ENCODE peak calls at places on chromosomes 5 and 9, in nine cellular contexts. E is MM.1S, L is H9, S is body of pancreas, O is PC-3, U is lower lobe of right lung, V is upper lobe of left lung, J is mammary epithelial cell, K is GM23248. Z is an unnamed sample. For H3K4me1, the result is how much of the 10 kb centered on the place peaks cover.

GRCh38 chr9:108184941-108185340 is 670.8 kb downstream of the ACTL7B start:
- DNase-seq in E (no peak), L (no peak), S (no peak), O (peak), U (no peak), V (no peak), J (peak), K (peak), Z (no peak)

GRCh38 chr9:130579738-130580463 is 524 bp downstream of the FUBP3 start:
- DNase-seq in E (peak), L (no peak), S (no peak), O (no peak), U (no peak), V (no peak), J (peak), K (peak), Z (no peak)

GRCh38 chr9:99269429-99269828 is 47.3 kb downstream of the SEC61B start:
- DNase-seq in E (no peak), L (no peak), S (no peak), O (peak), U (no peak), V (no peak), J (no peak), K (peak), Z (no peak)

GRCh38 chr5:86997501-86997900 is 270.2 kb upstream of the RASA1 start:
- DNase-seq in E (no peak), L (no peak), S (no peak), O (no peak), U (no peak), V (no peak), J (no peak), K (no peak), Z (no peak)

GRCh38 chr5:127928053-127928452 is 155.5 kb upstream of the SLC12A2 start:
- DNase-seq in E (no peak), L (no peak), S (no peak), O (no peak), U (no peak), V (no peak), J (no peak), K (no peak), Z (no peak)

GRCh38 chr5:177086918-177087706 is 397 bp downstream of the FGFR4 start:
- DNase-seq in E (peak), L (peak), S (peak), O (peak), U (peak), V (peak), J (peak), K (peak), Z (no peak)

GRCh38 chr5:96629774-96630173 is 32.4 kb upstream of the CAST start:
- DNase-seq in E (no peak), L (no peak), S (no peak), O (peak), U (no peak), V (no peak), J (peak), K (peak), Z (no peak)

GRCh38 chr5:80961376-80962281 is 1.5 kb downstream of the RASGRF2 start:
- DNase-seq in E (no peak), L (no peak), S (no peak), O (no peak), U (no peak), V (no peak), J (no peak), K (no peak), Z (no peak)

GRCh38 chr5:181166812-181167733 is 19.7 kb downstream of the OR2V2 start:
- DNase-seq in E (no peak), L (no peak), S (no peak), O (peak), U (no peak), V (no peak), J (no peak), K (no peak), Z (no peak)

GRCh38 chr5:176545737-176546509 is 3.2 kb upstream of the CDHR2 start:
- DNase-seq in E (no peak), L (no peak), S (no peak), O (peak), U (no peak), V (no peak), J (peak), K (no peak), Z (no peak)

GRCh38 chr9:71403106-71403505 is 281.7 kb upstream of the TRPM3 start:
- DNase-seq in E (no peak), L (no peak), S (no peak), O (no peak), U (no peak), V (no peak), J (no peak), K (no peak), Z (no peak)

GRCh38 chr9:120532475-120532874 is 47.5 kb downstream of the CDK5RAP2 start:
- DNase-seq in E (no peak), L (no peak), S (no peak), O (peak), U (peak), V (no peak), J (peak), K (peak), Z (no peak)

GRCh38 chr5:173717959-173718358 is 101.5 kb upstream of the BOD1 start:
- DNase-seq in E (no peak), L (no peak), S (no peak), O (peak), U (no peak), V (no peak), J (no peak), K (no peak), Z (no peak)
- H3K4me1 ChIP-seq in E (under half), L (under half), S (under half), O (under half), U (under half), V (under half), J (under half), K (under half), Z (under half)

DNA sequence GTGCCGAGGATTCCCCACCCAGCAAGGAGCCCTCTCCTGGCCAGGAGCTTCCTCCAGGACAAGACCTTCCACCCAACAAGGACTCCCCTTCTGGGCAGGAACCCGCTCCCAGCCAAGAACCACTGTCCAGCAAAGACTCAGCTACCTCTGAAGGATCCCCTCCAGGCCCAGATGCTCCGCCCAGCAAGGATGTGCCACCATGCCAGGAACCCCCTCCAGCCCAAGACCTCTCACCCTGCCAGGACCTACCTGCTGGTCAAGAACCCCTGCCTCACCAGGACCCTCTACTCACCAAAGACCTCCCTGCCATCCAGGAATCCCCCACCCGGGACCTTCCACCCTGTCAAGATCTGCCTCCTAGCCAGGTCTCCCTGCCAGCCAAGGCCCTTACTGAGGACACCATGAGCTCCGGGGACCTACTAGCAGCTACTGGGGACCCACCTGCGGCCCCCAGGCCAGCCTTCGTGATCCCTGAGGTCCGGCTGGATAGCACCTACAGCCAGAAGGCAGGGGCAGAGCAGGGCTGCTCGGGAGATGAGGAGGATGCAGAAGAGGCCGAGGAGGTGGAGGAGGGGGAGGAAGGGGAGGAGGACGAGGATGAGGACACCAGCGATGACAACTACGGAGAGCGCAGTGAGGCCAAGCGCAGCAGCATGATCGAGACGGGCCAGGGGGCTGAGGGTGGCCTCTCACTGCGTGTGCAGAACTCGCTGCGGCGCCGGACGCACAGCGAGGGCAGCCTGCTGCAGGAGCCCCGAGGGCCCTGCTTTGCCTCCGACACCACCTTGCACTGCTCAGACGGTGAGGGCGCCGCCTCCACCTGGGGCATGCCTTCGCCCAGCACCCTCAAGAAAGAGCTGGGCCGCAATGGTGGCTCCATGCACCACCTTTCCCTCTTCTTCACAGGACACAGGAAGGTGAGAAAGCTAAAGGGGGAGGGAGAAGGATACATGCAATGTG is 120.3 kb downstream of the RGS3 start:
- DNase-seq in E (no peak), L (no peak), S (no peak), O (no peak), U (peak), V (no peak), J (no peak), K (no peak), Z (no peak)
- H3K4me1 ChIP-seq in E (under half), L (under half), S (half or more), O (under half), U (half or more), V (half or more), J (half or more), K (under half), Z (half or more)

GRCh38 chr5:179837076-179838011 is 16.6 kb downstream of the SQSTM1 start:
- DNase-seq in E (no peak), L (no peak), S (no peak), O (no peak), U (no peak), V (no peak), J (no peak), K (no peak), Z (no peak)
- H3K4me1 ChIP-seq in E (under half), L (under half), S (under half), O (under half), U (under half), V (under half), J (under half), K (under half), Z (under half)

GRCh38 chr5:158770506-158770905 is 329.2 kb downstream of the EBF1 start:
- DNase-seq in E (no peak), L (peak), S (no peak), O (peak), U (no peak), V (no peak), J (peak), K (peak), Z (no peak)

GRCh38 chr5:158773151-158773550 is 326.6 kb downstream of the EBF1 start:
- DNase-seq in E (no peak), L (no peak), S (no peak), O (no peak), U (no peak), V (no peak), J (no peak), K (no peak), Z (no peak)

GRCh38 chr5:158765407-158765806 is 334.3 kb downstream of the EBF1 start:
- DNase-seq in E (no peak), L (no peak), S (no peak), O (no peak), U (no peak), V (no peak), J (no peak), K (no peak), Z (no peak)

GRCh38 chr5:158769079-158769478 is 330.6 kb downstream of the EBF1 start:
- DNase-seq in E (no peak), L (no peak), S (no peak), O (no peak), U (no peak), V (no peak), J (no peak), K (no peak), Z (no peak)

DNA sequence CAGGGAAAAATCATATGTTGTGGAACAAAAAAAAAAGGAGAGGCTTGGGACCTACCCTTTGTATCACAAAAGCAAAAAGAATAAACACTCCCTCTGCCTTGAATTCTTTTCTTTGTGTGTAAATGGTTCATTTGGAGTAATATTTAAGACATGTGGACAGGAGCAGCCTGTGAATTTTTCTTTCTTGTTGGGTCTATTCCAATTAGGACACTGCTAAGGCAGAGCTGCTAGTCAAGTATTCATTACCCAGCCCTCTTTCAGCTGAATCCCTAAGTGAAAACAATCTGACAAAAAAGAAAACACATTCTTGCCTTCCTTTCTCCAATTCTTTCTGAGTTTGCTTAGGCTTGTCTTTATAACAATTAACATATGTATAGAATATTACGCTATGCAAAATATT is 330.0 kb downstream of the EBF1 start:
- DNase-seq in E (no peak), L (no peak), S (no peak), O (no peak), U (no peak), V (no peak), J (no peak), K (peak), Z (no peak)
- H3K4me1 ChIP-seq in E (under half), L (under half), S (under half), O (under half), U (under half), V (under half), J (under half), K (under half), Z (under half)

GRCh38 chr9:133953976-133954709 is 38.0 kb downstream of the VAV2 start:
- DNase-seq in E (no peak), L (no peak), S (no peak), O (no peak), U (peak), V (peak), J (no peak), K (no peak), Z (no peak)
- H3K4me1 ChIP-seq in E (under half), L (under half), S (under half), O (under half), U (half or more), V (under half), J (under half), K (under half), Z (under half)

GRCh38 chr5:154364845-154365244 is 81.0 kb upstream of the SAP30L start:
- DNase-seq in E (no peak), L (no peak), S (no peak), O (no peak), U (no peak), V (no peak), J (no peak), K (no peak), Z (no peak)
- H3K4me1 ChIP-seq in E (under half), L (under half), S (under half), O (half or more), U (under half), V (under half), J (half or more), K (half or more), Z (under half)

GRCh38 chr5:67047616-67048015 is 149.0 kb downstream of the CD180 start:
- DNase-seq in E (no peak), L (no peak), S (no peak), O (no peak), U (no peak), V (no peak), J (no peak), K (no peak), Z (no peak)

GRCh38 chr5:67047180-67047579 is 149.4 kb downstream of the CD180 start:
- DNase-seq in E (no peak), L (no peak), S (peak), O (no peak), U (no peak), V (peak), J (no peak), K (no peak), Z (no peak)

GRCh38 chr5:67045816-67046740 is 150.5 kb downstream of the CD180 start:
- DNase-seq in E (no peak), L (no peak), S (no peak), O (no peak), U (no peak), V (no peak), J (no peak), K (no peak), Z (no peak)

GRCh38 chr5:67042586-67043133 is 153.9 kb downstream of the CD180 start:
- DNase-seq in E (no peak), L (no peak), S (no peak), O (no peak), U (no peak), V (no peak), J (no peak), K (no peak), Z (no peak)

DNA sequence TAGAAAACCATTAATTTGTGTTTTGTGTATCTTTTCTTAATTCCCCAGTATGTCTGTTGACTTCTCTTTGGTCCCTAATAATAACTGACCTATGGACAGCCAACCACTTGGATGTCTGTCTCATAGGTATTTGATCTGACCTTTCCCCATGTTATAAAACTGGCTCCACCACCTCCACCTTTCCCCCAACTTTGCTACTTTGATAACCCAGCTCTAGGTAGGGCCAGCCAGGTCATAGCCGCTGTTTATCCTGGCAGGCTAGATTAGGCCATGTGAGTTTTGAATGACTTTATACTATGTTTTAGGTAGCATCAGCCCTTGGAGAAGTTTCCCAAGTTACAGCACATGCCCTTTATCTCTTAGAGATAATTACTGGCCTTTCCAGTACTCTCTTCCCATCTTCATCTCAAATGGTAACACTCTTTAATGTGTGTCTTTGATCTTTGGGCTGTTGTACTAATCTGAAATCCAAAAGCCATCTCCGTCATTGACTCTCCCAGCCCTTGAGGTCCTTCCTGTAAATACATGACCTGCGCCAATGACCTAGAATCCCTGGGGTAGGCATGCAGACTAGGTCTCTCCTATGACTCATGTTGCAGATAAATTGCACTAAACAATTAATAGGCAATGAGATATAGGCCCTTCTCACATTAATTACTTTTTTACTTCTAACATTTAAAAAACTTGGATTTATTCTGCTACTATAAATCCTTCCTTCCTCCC is 152.6 kb downstream of the CD180 start:
- DNase-seq in E (no peak), L (no peak), S (no peak), O (no peak), U (no peak), V (no peak), J (no peak), K (no peak), Z (no peak)
- H3K4me1 ChIP-seq in E (under half), L (under half), S (under half), O (under half), U (under half), V (under half), J (under half), K (under half), Z (under half)

GRCh38 chr9:94801685-94802084 is 75.2 kb downstream of the AOPEP start:
- DNase-seq in E (no peak), L (no peak), S (no peak), O (no peak), U (no peak), V (no peak), J (peak), K (peak), Z (no peak)
- H3K4me1 ChIP-seq in E (under half), L (under half), S (under half), O (under half), U (under half), V (under half), J (under half), K (half or more), Z (under half)